ENCODE peak calls at places on chromosomes 16 and 17, in six cellular contexts. One of them, this sample, is unnamed.

GRCh38 chr16:87541004-87541881 is 48.4 kb upstream of the ZCCHC14 start:
- DNase-seq in spleen: no peak
- DNase-seq in endodermal cell: no peak
- DNase-seq in naive thymus-derived CD4-positive, alpha-beta T cell: no peak
- DNase-seq in prostate gland: no peak
- DNase-seq in Caco-2: no peak
- DNase-seq in this sample: peak; percentile 34

GRCh38 chr16:77974883-77975282 is 47.5 kb upstream of the CLEC3A start:
- DNase-seq in endodermal cell: peak; percentile 92
- DNase-seq in prostate gland: no peak
- DNase-seq in spleen: no peak
- DNase-seq in naive thymus-derived CD4-positive, alpha-beta T cell: no peak
- DNase-seq in Caco-2: peak; percentile 64
- DNase-seq in this sample: no peak

GRCh38 chr17:61567045-61567802 is 23.8 kb downstream of the NACA2 start:
- DNase-seq in prostate gland: no peak
- DNase-seq in naive thymus-derived CD4-positive, alpha-beta T cell: no peak
- DNase-seq in Caco-2: no peak
- DNase-seq in endodermal cell: no peak
- DNase-seq in spleen: no peak
- DNase-seq in this sample: no peak

GRCh38 chr16:1538804-1539520 is 5.5 kb downstream of the TMEM204 start:
- DNase-seq in spleen: no peak
- DNase-seq in Caco-2: peak; percentile 22
- DNase-seq in naive thymus-derived CD4-positive, alpha-beta T cell: peak; percentile 50
- DNase-seq in prostate gland: no peak
- DNase-seq in endodermal cell: peak; percentile 77
- DNase-seq in this sample: no peak

GRCh38 chr16:2034695-2035430 is 8.2 kb downstream of the NHERF2 start:
- DNase-seq in spleen: no peak
- DNase-seq in Caco-2: no peak
- DNase-seq in prostate gland: no peak
- DNase-seq in endodermal cell: no peak
- DNase-seq in naive thymus-derived CD4-positive, alpha-beta T cell: no peak
- DNase-seq in this sample: no peak

GRCh38 chr16:85471469-85472431 is 141.4 kb upstream of the GSE1 start:
- DNase-seq in prostate gland: peak; percentile 83
- DNase-seq in Caco-2: peak; percentile 81
- DNase-seq in spleen: no peak
- DNase-seq in naive thymus-derived CD4-positive, alpha-beta T cell: no peak
- DNase-seq in endodermal cell: no peak
- DNase-seq in this sample: no peak

GRCh38 chr17:74008196-74008595 is 195.3 kb upstream of the RPL38 start:
- DNase-seq in spleen: no peak
- DNase-seq in prostate gland: no peak
- DNase-seq in endodermal cell: peak; percentile 91
- DNase-seq in Caco-2: no peak
- DNase-seq in naive thymus-derived CD4-positive, alpha-beta T cell: no peak
- DNase-seq in this sample: no peak

GRCh38 chr17:31499771-31500554 is 108.5 kb downstream of the RAB11FIP4 start:
- DNase-seq in prostate gland: no peak
- DNase-seq in endodermal cell: peak; percentile 84
- DNase-seq in Caco-2: peak; percentile 58
- DNase-seq in spleen: peak; percentile 66
- DNase-seq in naive thymus-derived CD4-positive, alpha-beta T cell: no peak
- DNase-seq in this sample: no peak

GRCh38 chr17:36742267-36743000 is 141.1 kb downstream of the MRM1 start:
- DNase-seq in naive thymus-derived CD4-positive, alpha-beta T cell: no peak
- DNase-seq in Caco-2: no peak
- DNase-seq in spleen: peak; percentile 23
- DNase-seq in prostate gland: no peak
- DNase-seq in endodermal cell: peak; percentile 86
- DNase-seq in this sample: no peak

GRCh38 chr16:11190585-11191565 is 65.1 kb downstream of the SOCS1 start:
- DNase-seq in naive thymus-derived CD4-positive, alpha-beta T cell: no peak
- DNase-seq in endodermal cell: no peak
- DNase-seq in prostate gland: no peak
- DNase-seq in spleen: no peak
- DNase-seq in Caco-2: no peak
- DNase-seq in this sample: no peak

GRCh38 chr16:11402051-11402744 is 56.9 kb downstream of the RMI2 start:
- DNase-seq in Caco-2: no peak
- DNase-seq in endodermal cell: peak; percentile 58
- DNase-seq in prostate gland: peak; percentile 34
- DNase-seq in spleen: peak; percentile 51
- DNase-seq in naive thymus-derived CD4-positive, alpha-beta T cell: no peak
- DNase-seq in this sample: no peak

GRCh38 chr17:6023452-6023851 is 46.7 kb upstream of the WSCD1 start:
- DNase-seq in endodermal cell: peak; percentile 68
- DNase-seq in spleen: no peak
- DNase-seq in naive thymus-derived CD4-positive, alpha-beta T cell: no peak
- DNase-seq in prostate gland: no peak
- DNase-seq in Caco-2: no peak
- DNase-seq in this sample: no peak

GRCh38 chr16:20871935-20872815 is 28.0 kb downstream of the DCUN1D3 start:
- DNase-seq in endodermal cell: no peak
- DNase-seq in spleen: no peak
- DNase-seq in naive thymus-derived CD4-positive, alpha-beta T cell: no peak
- DNase-seq in prostate gland: no peak
- DNase-seq in Caco-2: no peak
- DNase-seq in this sample: no peak

GRCh38 chr16:81266680-81267095 is 28.2 kb downstream of the BCO1 start:
- DNase-seq in Caco-2: no peak
- DNase-seq in naive thymus-derived CD4-positive, alpha-beta T cell: no peak
- DNase-seq in endodermal cell: no peak
- DNase-seq in spleen: no peak
- DNase-seq in prostate gland: no peak
- DNase-seq in this sample: no peak

GRCh38 chr16:11138026-11138768 is 117.8 kb downstream of the SOCS1 start:
- DNase-seq in endodermal cell: no peak
- DNase-seq in Caco-2: no peak
- DNase-seq in prostate gland: no peak
- DNase-seq in spleen: no peak
- DNase-seq in naive thymus-derived CD4-positive, alpha-beta T cell: no peak
- DNase-seq in this sample: no peak

GRCh38 chr17:79843917-79844815 is 4.9 kb upstream of the CBX4 start:
- DNase-seq in endodermal cell: peak; percentile 89
- DNase-seq in prostate gland: no peak
- DNase-seq in spleen: peak; percentile 86
- DNase-seq in naive thymus-derived CD4-positive, alpha-beta T cell: no peak
- DNase-seq in Caco-2: peak; percentile 81
- DNase-seq in this sample: no peak

GRCh38 chr17:82226809-82227628 is 1.8 kb upstream of the SLC16A3 start:
- DNase-seq in Caco-2: no peak
- DNase-seq in spleen: peak; percentile 78
- DNase-seq in endodermal cell: no peak
- DNase-seq in prostate gland: no peak
- DNase-seq in naive thymus-derived CD4-positive, alpha-beta T cell: no peak
- DNase-seq in this sample: no peak

GRCh38 chr17:14748036-14748715 is 447.3 kb downstream of the HS3ST3B1 start:
- DNase-seq in Caco-2: no peak
- DNase-seq in endodermal cell: no peak
- DNase-seq in naive thymus-derived CD4-positive, alpha-beta T cell: no peak
- DNase-seq in prostate gland: no peak
- DNase-seq in spleen: peak; percentile 75
- DNase-seq in this sample: no peak

GRCh38 chr16:10992797-10993196 is 48.4 kb downstream of the CLEC16A start:
- DNase-seq in endodermal cell: peak; percentile 79
- DNase-seq in spleen: no peak
- DNase-seq in prostate gland: no peak
- DNase-seq in naive thymus-derived CD4-positive, alpha-beta T cell: no peak
- DNase-seq in Caco-2: no peak
- DNase-seq in this sample: no peak

GRCh38 chr16:52597772-52598483 is 51.0 kb upstream of the TOX3 start:
- DNase-seq in spleen: no peak
- DNase-seq in prostate gland: peak; percentile 31
- DNase-seq in Caco-2: peak; percentile 32
- DNase-seq in endodermal cell: peak; percentile 69
- DNase-seq in naive thymus-derived CD4-positive, alpha-beta T cell: no peak
- DNase-seq in this sample: peak; percentile 42

GRCh38 chr16:17470002-17470870 is 524 bp downstream of the XYLT1 start:
- DNase-seq in Caco-2: peak; percentile 19
- DNase-seq in prostate gland: no peak
- DNase-seq in endodermal cell: peak; percentile 65
- DNase-seq in naive thymus-derived CD4-positive, alpha-beta T cell: peak; percentile 30
- DNase-seq in spleen: peak; percentile 90
- DNase-seq in this sample: no peak

GRCh38 chr16:53085539-53086450 is 31.0 kb downstream of the CHD9 start:
- DNase-seq in Caco-2: no peak
- DNase-seq in endodermal cell: peak; percentile 41
- DNase-seq in spleen: no peak
- DNase-seq in prostate gland: peak; percentile 74
- DNase-seq in naive thymus-derived CD4-positive, alpha-beta T cell: no peak
- DNase-seq in this sample: no peak

GRCh38 chr16:2473999-2474876 is 689 bp upstream of the TBC1D24 start:
- DNase-seq in spleen: peak; percentile 90
- DNase-seq in Caco-2: peak; percentile 44
- DNase-seq in naive thymus-derived CD4-positive, alpha-beta T cell: peak; percentile 61
- DNase-seq in endodermal cell: peak; percentile 76
- DNase-seq in prostate gland: no peak
- DNase-seq in this sample: peak; percentile 22

GRCh38 chr17:50470451-50470850 is 1.8 kb upstream of the CHAD start:
- DNase-seq in prostate gland: peak; percentile 78
- DNase-seq in endodermal cell: peak; percentile 53
- DNase-seq in Caco-2: no peak
- DNase-seq in spleen: no peak
- DNase-seq in naive thymus-derived CD4-positive, alpha-beta T cell: no peak
- DNase-seq in this sample: no peak

GRCh38 chr16:81713295-81713772 is 65.8 kb upstream of the PLCG2 start:
- DNase-seq in Caco-2: no peak
- DNase-seq in prostate gland: no peak
- DNase-seq in endodermal cell: peak; percentile 66
- DNase-seq in spleen: peak; percentile 72
- DNase-seq in naive thymus-derived CD4-positive, alpha-beta T cell: no peak
- DNase-seq in this sample: no peak

GRCh38 chr16:64475627-64476351 is 646.1 kb downstream of the CDH11 start:
- DNase-seq in prostate gland: no peak
- DNase-seq in Caco-2: no peak
- DNase-seq in spleen: no peak
- DNase-seq in naive thymus-derived CD4-positive, alpha-beta T cell: no peak
- DNase-seq in endodermal cell: no peak
- DNase-seq in this sample: no peak

GRCh38 chr16:63998-64913 is 8.2 kb downstream of the RHBDF1 start:
- DNase-seq in naive thymus-derived CD4-positive, alpha-beta T cell: no peak
- DNase-seq in Caco-2: no peak
- DNase-seq in spleen: peak; percentile 69
- DNase-seq in prostate gland: no peak
- DNase-seq in endodermal cell: no peak
- DNase-seq in this sample: no peak

GRCh38 chr16:73864868-73865267 is 431.7 kb upstream of the PSMD7 start:
- DNase-seq in spleen: no peak
- DNase-seq in prostate gland: no peak
- DNase-seq in Caco-2: no peak
- DNase-seq in endodermal cell: no peak
- DNase-seq in naive thymus-derived CD4-positive, alpha-beta T cell: no peak
- DNase-seq in this sample: no peak

GRCh38 chr16:77499373-77500285 is 64.8 kb upstream of the ADAMTS18 start:
- DNase-seq in naive thymus-derived CD4-positive, alpha-beta T cell: no peak
- DNase-seq in spleen: no peak
- DNase-seq in Caco-2: no peak
- DNase-seq in prostate gland: peak; percentile 37
- DNase-seq in endodermal cell: peak; percentile 47
- DNase-seq in this sample: no peak

GRCh38 chr16:86823125-86823524 is 244.8 kb downstream of the FOXL1 start:
- DNase-seq in naive thymus-derived CD4-positive, alpha-beta T cell: no peak
- DNase-seq in prostate gland: no peak
- DNase-seq in spleen: no peak
- DNase-seq in endodermal cell: no peak
- DNase-seq in Caco-2: no peak
- DNase-seq in this sample: no peak

GRCh38 chr16:15451098-15451731 is 16.8 kb downstream of the BMERB1 start:
- DNase-seq in Caco-2: no peak
- DNase-seq in spleen: no peak
- DNase-seq in endodermal cell: no peak
- DNase-seq in prostate gland: no peak
- DNase-seq in naive thymus-derived CD4-positive, alpha-beta T cell: no peak
- DNase-seq in this sample: no peak

GRCh38 chr17:68449021-68449739 is 8.1 kb downstream of the WIPI1 start:
- DNase-seq in spleen: no peak
- DNase-seq in prostate gland: no peak
- DNase-seq in naive thymus-derived CD4-positive, alpha-beta T cell: no peak
- DNase-seq in endodermal cell: no peak
- DNase-seq in Caco-2: no peak
- DNase-seq in this sample: peak; percentile 23
- H3K36me3 ChIP-seq in spleen: peaks cover 79% of the 10 kb centered on the region
- H3K36me3 ChIP-seq in prostate gland: no peaks in the 10 kb centered on the region
- H3K36me3 ChIP-seq in naive thymus-derived CD4-positive, alpha-beta T cell: no peaks in the 10 kb centered on the region
- H3K36me3 ChIP-seq in endodermal cell: peaks cover 37% of the 10 kb centered on the region
- H3K36me3 ChIP-seq in Caco-2: peaks cover 2% of the 10 kb centered on the region
- H3K36me3 ChIP-seq in this sample: no peaks in the 10 kb centered on the region

GRCh38 chr17:28669918-28670317 is 7.9 kb downstream of the SUPT6H start:
- DNase-seq in endodermal cell: no peak
- DNase-seq in naive thymus-derived CD4-positive, alpha-beta T cell: no peak
- DNase-seq in Caco-2: no peak
- DNase-seq in prostate gland: no peak
- DNase-seq in spleen: no peak
- DNase-seq in this sample: no peak
- H3K36me3 ChIP-seq in endodermal cell: peaks cover 80% of the 10 kb centered on the region
- H3K36me3 ChIP-seq in naive thymus-derived CD4-positive, alpha-beta T cell: peaks cover 60% of the 10 kb centered on the region
- H3K36me3 ChIP-seq in Caco-2: peaks cover 3% of the 10 kb centered on the region
- H3K36me3 ChIP-seq in prostate gland: peaks cover 31% of the 10 kb centered on the region
- H3K36me3 ChIP-seq in spleen: peaks cover 95% of the 10 kb centered on the region
- H3K36me3 ChIP-seq in this sample: peaks cover 68% of the 10 kb centered on the region

GRCh38 chr17:39173539-39174274 is 7.7 kb upstream of the ARL5C start:
- DNase-seq in endodermal cell: no peak
- DNase-seq in spleen: no peak
- DNase-seq in naive thymus-derived CD4-positive, alpha-beta T cell: no peak
- DNase-seq in prostate gland: no peak
- DNase-seq in Caco-2: no peak
- DNase-seq in this sample: no peak

GRCh38 chr17:39174907-39175694 is 9.1 kb upstream of the ARL5C start:
- DNase-seq in Caco-2: peak; percentile 71
- DNase-seq in prostate gland: peak; percentile 57
- DNase-seq in endodermal cell: peak; percentile 97
- DNase-seq in naive thymus-derived CD4-positive, alpha-beta T cell: peak; percentile 76
- DNase-seq in spleen: peak; percentile 92
- DNase-seq in this sample: peak; percentile 60

GRCh38 chr17:39175695-39176093 is 9.7 kb upstream of the ARL5C start:
- DNase-seq in prostate gland: no peak
- DNase-seq in Caco-2: no peak
- DNase-seq in endodermal cell: peak; percentile 66
- DNase-seq in spleen: no peak
- DNase-seq in naive thymus-derived CD4-positive, alpha-beta T cell: no peak
- DNase-seq in this sample: no peak

GRCh38 chr17:39178516-39178915 is 12.6 kb upstream of the ARL5C start:
- DNase-seq in prostate gland: peak; percentile 34
- DNase-seq in naive thymus-derived CD4-positive, alpha-beta T cell: no peak
- DNase-seq in spleen: no peak
- DNase-seq in Caco-2: no peak
- DNase-seq in endodermal cell: no peak
- DNase-seq in this sample: peak; percentile 95

GRCh38 chr17:39177256-39177655 is 11.3 kb upstream of the ARL5C start:
- DNase-seq in spleen: no peak
- DNase-seq in Caco-2: peak; percentile 30
- DNase-seq in endodermal cell: peak; percentile 100
- DNase-seq in naive thymus-derived CD4-positive, alpha-beta T cell: no peak
- DNase-seq in prostate gland: no peak
- DNase-seq in this sample: peak; percentile 47
- H3K36me3 ChIP-seq in spleen: peaks cover 63% of the 10 kb centered on the region
- H3K36me3 ChIP-seq in Caco-2: no peaks in the 10 kb centered on the region
- H3K36me3 ChIP-seq in endodermal cell: peaks cover 23% of the 10 kb centered on the region
- H3K36me3 ChIP-seq in naive thymus-derived CD4-positive, alpha-beta T cell: peaks cover 17% of the 10 kb centered on the region
- H3K36me3 ChIP-seq in prostate gland: no peaks in the 10 kb centered on the region
- H3K36me3 ChIP-seq in this sample: peaks cover 24% of the 10 kb centered on the region

GRCh38 chr17:81081619-81082176 is 46.7 kb downstream of the BAIAP2 start:
- DNase-seq in endodermal cell: no peak
- DNase-seq in naive thymus-derived CD4-positive, alpha-beta T cell: no peak
- DNase-seq in prostate gland: no peak
- DNase-seq in Caco-2: no peak
- DNase-seq in spleen: no peak
- DNase-seq in this sample: no peak
- H3K36me3 ChIP-seq in endodermal cell: no peaks in the 10 kb centered on the region
- H3K36me3 ChIP-seq in naive thymus-derived CD4-positive, alpha-beta T cell: no peaks in the 10 kb centered on the region
- H3K36me3 ChIP-seq in prostate gland: no peaks in the 10 kb centered on the region
- H3K36me3 ChIP-seq in Caco-2: no peaks in the 10 kb centered on the region
- H3K36me3 ChIP-seq in spleen: peaks cover 11% of the 10 kb centered on the region
- H3K36me3 ChIP-seq in this sample: no peaks in the 10 kb centered on the region

This sample was measured in HAP-1.